ENCODE peak calls at places on chromosomes 12 and 14, in four cellular contexts. One of them, this sample, is unnamed.

GRCh38 chr14:104297313-104297704 is 158.9 kb downstream of the KIF26A start:
- DNase-seq in HepG2: no peak
- DNase-seq in GM12878: no peak
- DNase-seq in K562: no peak
- DNase-seq in this sample: no peak

GRCh38 chr12:109428038-109428629 is 49.0 kb downstream of the KCTD10 start:
- DNase-seq in HepG2: peak; percentile 62
- DNase-seq in GM12878: no peak
- DNase-seq in K562: peak; percentile 87
- DNase-seq in this sample: peak; percentile 78

GRCh38 chr12:62621239-62621638 is 154.6 kb downstream of the MON2 start:
- DNase-seq in HepG2: no peak
- DNase-seq in GM12878: no peak
- DNase-seq in K562: no peak
- DNase-seq in this sample: no peak

GRCh38 chr12:73863541-73863940 is 674.1 kb upstream of the ATXN7L3B start:
- DNase-seq in HepG2: no peak
- DNase-seq in GM12878: no peak
- DNase-seq in K562: no peak
- DNase-seq in this sample: no peak

GRCh38 chr14:81831128-81831815 is 297.6 kb upstream of the SEL1L start:
- DNase-seq in HepG2: no peak
- DNase-seq in GM12878: no peak
- DNase-seq in K562: no peak
- DNase-seq in this sample: no peak

GRCh38 chr14:49940805-49941421 is 48.0 kb downstream of the ARF6 start:
- DNase-seq in HepG2: no peak
- DNase-seq in GM12878: no peak
- DNase-seq in K562: no peak
- DNase-seq in this sample: no peak

GRCh38 chr14:88895116-88895515 is 70.7 kb downstream of the TTC8 start:
- DNase-seq in HepG2: no peak
- DNase-seq in GM12878: no peak
- DNase-seq in K562: no peak
- DNase-seq in this sample: no peak

GRCh38 chr12:10559241-10559640 is 53.6 kb downstream of the EIF2S3B start:
- DNase-seq in HepG2: no peak
- DNase-seq in GM12878: no peak
- DNase-seq in K562: no peak
- DNase-seq in this sample: no peak

DNA sequence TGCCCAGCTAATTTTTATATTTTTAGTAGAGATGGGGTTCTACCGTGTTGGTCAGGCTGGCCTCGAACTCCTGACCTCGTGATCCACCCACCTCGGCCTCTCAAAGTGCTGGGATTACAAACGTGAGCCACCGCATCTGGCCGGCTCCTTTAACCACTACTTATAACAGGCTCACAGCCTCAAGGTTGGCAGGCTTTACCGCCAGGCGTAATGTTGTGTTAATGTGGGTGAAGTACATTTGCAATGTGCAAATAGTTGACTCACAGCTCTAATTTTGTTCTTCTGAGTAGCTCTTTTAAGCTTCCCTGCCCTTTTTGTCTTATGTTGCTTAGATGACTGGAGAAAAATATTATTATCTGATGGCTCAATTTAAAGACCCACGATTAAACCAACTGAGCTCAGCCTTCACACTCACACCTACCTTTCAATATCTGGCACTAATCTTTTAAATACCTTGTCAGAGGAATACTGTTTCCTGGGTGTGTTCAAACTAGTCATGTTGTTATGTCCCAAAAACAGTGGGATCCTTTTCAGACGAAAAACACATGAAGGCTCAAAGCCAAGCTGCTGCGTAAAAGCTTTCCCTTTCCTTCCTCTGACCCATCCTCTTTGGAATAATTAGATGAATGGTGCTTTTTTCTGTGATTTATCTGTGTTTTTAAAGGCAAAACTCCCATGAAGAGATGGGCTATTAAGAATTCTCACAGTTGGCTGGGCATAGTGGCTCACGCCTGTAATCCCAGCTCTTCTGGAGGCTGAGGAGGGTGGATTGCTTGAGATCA is 57.2 kb upstream of the USP44 start:
- DNase-seq in HepG2: peak; percentile 28
- DNase-seq in GM12878: no peak
- DNase-seq in K562: no peak
- DNase-seq in this sample: no peak
- TF ChIP-seq NFIC in HepG2: no peak
- TF ChIP-seq NFIC in GM12878: no peak
- TF ChIP-seq NFIC in K562: no peak
- TF ChIP-seq NFIC in this sample: no peak

DNA sequence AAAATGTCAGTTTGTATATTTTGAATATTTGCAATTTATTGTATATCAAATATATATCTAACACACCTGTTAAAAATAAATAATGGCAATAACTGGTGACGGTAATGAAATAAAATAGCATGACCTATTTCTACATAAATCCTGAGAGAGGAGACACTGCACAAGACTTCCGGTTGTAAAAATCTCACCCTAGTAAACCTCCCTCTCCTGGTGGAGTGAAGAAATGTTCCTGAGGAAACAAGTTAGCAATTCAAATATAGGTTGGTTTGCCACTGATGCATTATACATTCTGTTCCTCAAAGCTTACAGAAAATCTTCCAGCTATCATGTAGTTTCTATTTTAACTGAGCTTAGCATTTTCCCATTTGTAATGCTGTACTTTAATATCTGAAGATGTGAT is 166.2 kb upstream of the SYT10 start:
- DNase-seq in HepG2: peak; percentile 10
- DNase-seq in GM12878: no peak
- DNase-seq in K562: peak; percentile 44
- DNase-seq in this sample: peak; percentile 2
- TF ChIP-seq NFIC in HepG2: no peak
- TF ChIP-seq NFIC in GM12878: no peak
- TF ChIP-seq NFIC in K562: no peak
- TF ChIP-seq NFIC in this sample: no peak

GRCh38 chr14:102052522-102052921 is 34.3 kb downstream of the HSP90AA1 start:
- DNase-seq in HepG2: no peak
- DNase-seq in GM12878: no peak
- DNase-seq in K562: no peak
- DNase-seq in this sample: no peak
- TF ChIP-seq NFIC in HepG2: no peak
- TF ChIP-seq NFIC in GM12878: no peak
- TF ChIP-seq NFIC in K562: no peak
- TF ChIP-seq NFIC in this sample: no peak

GRCh38 chr12:51970904-51971646 is 19.6 kb downstream of the ACVR1B start:
- DNase-seq in HepG2: peak; percentile 45
- DNase-seq in GM12878: peak; percentile 93
- DNase-seq in K562: peak; percentile 68
- DNase-seq in this sample: peak; percentile 57
- TF ChIP-seq NFIC in HepG2: no peak
- TF ChIP-seq NFIC in GM12878: peak; percentile 88
- TF ChIP-seq NFIC in K562: no peak
- TF ChIP-seq NFIC in this sample: no peak

DNA sequence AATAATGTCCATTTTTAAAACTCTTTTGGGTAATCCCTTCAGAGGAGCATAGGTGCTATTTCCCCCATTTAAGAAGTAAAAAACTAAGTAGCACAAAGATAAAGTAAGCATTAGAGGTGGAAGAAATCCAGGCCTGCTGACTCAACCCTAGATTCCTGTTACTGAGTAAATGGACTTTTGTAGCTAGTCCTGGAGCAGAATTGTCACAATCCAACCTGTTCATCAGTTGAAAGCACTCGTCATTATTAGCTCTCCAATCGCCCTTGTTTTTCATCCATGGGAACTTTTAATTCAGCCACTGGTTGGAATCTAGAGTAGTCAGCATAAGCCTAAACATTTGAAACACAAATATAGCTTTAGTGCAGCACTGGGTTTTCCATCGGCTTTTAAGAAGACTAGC is 139.5 kb upstream of the AMIGO2 start:
- DNase-seq in HepG2: no peak
- DNase-seq in GM12878: no peak
- DNase-seq in K562: no peak
- DNase-seq in this sample: no peak
- TF ChIP-seq NFIC in HepG2: no peak
- TF ChIP-seq NFIC in GM12878: no peak
- TF ChIP-seq NFIC in K562: no peak
- TF ChIP-seq NFIC in this sample: no peak

GRCh38 chr12:122969657-122970056 is 3.4 kb upstream of the ABCB9 start:
- DNase-seq in HepG2: no peak
- DNase-seq in GM12878: no peak
- DNase-seq in K562: no peak
- DNase-seq in this sample: peak; percentile 63
- TF ChIP-seq NFIC in HepG2: no peak
- TF ChIP-seq NFIC in GM12878: no peak
- TF ChIP-seq NFIC in K562: no peak
- TF ChIP-seq NFIC in this sample: no peak

GRCh38 chr14:59739794-59740193 is 130.8 kb downstream of the RTN1 start:
- DNase-seq in HepG2: no peak
- DNase-seq in GM12878: no peak
- DNase-seq in K562: no peak
- DNase-seq in this sample: no peak
- TF ChIP-seq NFIC in HepG2: no peak
- TF ChIP-seq NFIC in GM12878: no peak
- TF ChIP-seq NFIC in K562: no peak
- TF ChIP-seq NFIC in this sample: no peak

GRCh38 chr12:106459124-106459523 is 101.6 kb downstream of the POLR3B start:
- DNase-seq in HepG2: no peak
- DNase-seq in GM12878: no peak
- DNase-seq in K562: no peak
- DNase-seq in this sample: no peak
- TF ChIP-seq NFIC in HepG2: no peak
- TF ChIP-seq NFIC in GM12878: no peak
- TF ChIP-seq NFIC in K562: no peak
- TF ChIP-seq NFIC in this sample: no peak

GRCh38 chr12:26088999-26089398 is 35.8 kb downstream of the BHLHE41 start:
- DNase-seq in HepG2: no peak
- DNase-seq in GM12878: peak; percentile 67
- DNase-seq in K562: no peak
- DNase-seq in this sample: no peak
- TF ChIP-seq NFIC in HepG2: no peak
- TF ChIP-seq NFIC in GM12878: no peak
- TF ChIP-seq NFIC in K562: no peak
- TF ChIP-seq NFIC in this sample: no peak

This sample was measured in SK-N-SH.